ENCODE peak calls at places on chromosomes 4 and X, in ten cellular contexts. A, F, T, N, U, S, X, W, H and M are unnamed samples.

GRCh38 chr4:6253961-6254360 is 15.7 kb upstream of the WFS1 start:
- DNase-seq in A (no peak), F (no peak), T (no peak), N (no peak), U (no peak), S (no peak), X (no peak), W (no peak), H (no peak), M (no peak)

GRCh38 chr4:22217480-22217879 is 268.9 kb upstream of the KCNIP4 start:
- DNase-seq in A (no peak), F (no peak), T (no peak), N (no peak), U (no peak), S (no peak), X (no peak), W (no peak), H (no peak), M (no peak)

GRCh38 chrX:96843566-96843965 is 40.1 kb upstream of the RPA4 start:
- DNase-seq in A (no peak), F (peak; percentile 37), T (no peak), N (no peak), U (no peak), S (no peak), X (no peak), W (peak; percentile 74), H (no peak), M (no peak)

GRCh38 chr4:4386296-4386735 is 586 bp upstream of the NSG1 start:
- DNase-seq in A (no peak), F (peak; percentile 32), T (no peak), N (no peak), U (no peak), S (no peak), X (peak; percentile 32), W (peak; percentile 59), H (no peak), M (no peak)

GRCh38 chr4:52728877-52729276 is 22.3 kb downstream of the ERVMER34-1 start:
- DNase-seq in A (no peak), F (no peak), T (no peak), N (no peak), U (no peak), S (no peak), X (no peak), W (no peak), H (no peak), M (no peak)

GRCh38 chrX:119617511-119618164 is 11.4 kb upstream of the NKRF start:
- DNase-seq in A (no peak), F (no peak), T (no peak), N (no peak), U (no peak), S (no peak), X (no peak), W (no peak), H (no peak), M (no peak)

GRCh38 chrX:723781-724180 is 93.2 kb downstream of the SHOX start:
- DNase-seq in A (no peak), F (no peak), T (no peak), N (no peak), U (peak; percentile 34), S (no peak), X (no peak), W (no peak), H (no peak), M (peak; percentile 48)

GRCh38 chr4:24164054-24164453 is 274.2 kb upstream of the PPARGC1A start:
- DNase-seq in A (peak; percentile 17), F (no peak), T (no peak), N (no peak), U (no peak), S (no peak), X (no peak), W (no peak), H (no peak), M (no peak)

GRCh38 chr4:169136330-169136729 is 126.3 kb upstream of the CBR4 start:
- DNase-seq in A (no peak), F (no peak), T (no peak), N (no peak), U (no peak), S (no peak), X (no peak), W (no peak), H (no peak), M (no peak)

GRCh38 chr4:105563352-105563751 is 10.9 kb downstream of the ARHGEF38 start:
- DNase-seq in A (no peak), F (no peak), T (no peak), N (no peak), U (no peak), S (no peak), X (no peak), W (no peak), H (no peak), M (no peak)

GRCh38 chr4:46894841-46895240 is 14.2 kb downstream of the COX7B2 start:
- DNase-seq in A (no peak), F (no peak), T (no peak), N (no peak), U (no peak), S (no peak), X (no peak), W (no peak), H (no peak), M (no peak)

GRCh38 chr4:38311495-38311894 is 351.3 kb downstream of the PTTG2 start:
- DNase-seq in A (no peak), F (no peak), T (no peak), N (no peak), U (no peak), S (no peak), X (no peak), W (no peak), H (no peak), M (no peak)

GRCh38 chr4:78711676-78712075 is 64.5 kb upstream of the BMP2K start:
- DNase-seq in A (no peak), F (no peak), T (no peak), N (no peak), U (no peak), S (no peak), X (no peak), W (no peak), H (no peak), M (no peak)

GRCh38 chr4:107210450-107211239 is 174.5 kb upstream of the DKK2 start:
- DNase-seq in A (peak; percentile 51), F (peak; percentile 42), T (no peak), N (no peak), U (peak; percentile 48), S (peak; percentile 35), X (no peak), W (no peak), H (no peak), M (peak; percentile 26)

GRCh38 chr4:64882311-64883086 is 473.2 kb upstream of the TECRL start:
- DNase-seq in A (no peak), F (no peak), T (no peak), N (no peak), U (no peak), S (no peak), X (no peak), W (no peak), H (no peak), M (no peak)
- TF ChIP-seq CTCF in A (no peak), F (no peak), T (no peak), N (no peak), U (no peak), S (no peak), X (no peak), W (no peak), H (no peak), M (no peak)

GRCh38 chr4:143653031-143653430 is 47.4 kb downstream of the FREM3 start:
- DNase-seq in A (peak; percentile 67), F (peak; percentile 36), T (no peak), N (no peak), U (no peak), S (no peak), X (no peak), W (no peak), H (no peak), M (no peak)
- TF ChIP-seq CTCF in A (no peak), F (no peak), T (no peak), N (no peak), U (no peak), S (no peak), X (no peak), W (no peak), H (no peak), M (no peak)

GRCh38 chr4:154086247-154086646 is 297.4 kb upstream of the SFRP2 start:
- DNase-seq in A (no peak), F (no peak), T (no peak), N (no peak), U (no peak), S (peak; percentile 1), X (no peak), W (no peak), H (no peak), M (no peak)

GRCh38 chr4:154084864-154085263 is 296.0 kb upstream of the SFRP2 start:
- DNase-seq in A (no peak), F (no peak), T (no peak), N (no peak), U (no peak), S (peak; percentile 50), X (no peak), W (no peak), H (no peak), M (no peak)

GRCh38 chr4:154081391-154081790 is 292.5 kb upstream of the SFRP2 start:
- DNase-seq in A (no peak), F (no peak), T (no peak), N (no peak), U (no peak), S (no peak), X (no peak), W (no peak), H (no peak), M (no peak)

GRCh38 chr4:154078504-154079350 is 289.8 kb upstream of the SFRP2 start:
- DNase-seq in A (no peak), F (no peak), T (no peak), N (no peak), U (no peak), S (no peak), X (no peak), W (no peak), H (no peak), M (no peak)

GRCh38 chr4:154082760-154083530 is 294.1 kb upstream of the SFRP2 start:
- DNase-seq in A (no peak), F (peak; percentile 3), T (no peak), N (no peak), U (peak; percentile 6), S (peak; percentile 20), X (no peak), W (peak; percentile 80), H (no peak), M (no peak)
- TF ChIP-seq CTCF in A (peak; percentile 26), F (peak; percentile 42), T (peak; percentile 57), N (no peak), U (peak; percentile 40), S (no peak), X (no peak), W (peak; percentile 79), H (peak; percentile 44), M (peak; percentile 48)

DNA sequence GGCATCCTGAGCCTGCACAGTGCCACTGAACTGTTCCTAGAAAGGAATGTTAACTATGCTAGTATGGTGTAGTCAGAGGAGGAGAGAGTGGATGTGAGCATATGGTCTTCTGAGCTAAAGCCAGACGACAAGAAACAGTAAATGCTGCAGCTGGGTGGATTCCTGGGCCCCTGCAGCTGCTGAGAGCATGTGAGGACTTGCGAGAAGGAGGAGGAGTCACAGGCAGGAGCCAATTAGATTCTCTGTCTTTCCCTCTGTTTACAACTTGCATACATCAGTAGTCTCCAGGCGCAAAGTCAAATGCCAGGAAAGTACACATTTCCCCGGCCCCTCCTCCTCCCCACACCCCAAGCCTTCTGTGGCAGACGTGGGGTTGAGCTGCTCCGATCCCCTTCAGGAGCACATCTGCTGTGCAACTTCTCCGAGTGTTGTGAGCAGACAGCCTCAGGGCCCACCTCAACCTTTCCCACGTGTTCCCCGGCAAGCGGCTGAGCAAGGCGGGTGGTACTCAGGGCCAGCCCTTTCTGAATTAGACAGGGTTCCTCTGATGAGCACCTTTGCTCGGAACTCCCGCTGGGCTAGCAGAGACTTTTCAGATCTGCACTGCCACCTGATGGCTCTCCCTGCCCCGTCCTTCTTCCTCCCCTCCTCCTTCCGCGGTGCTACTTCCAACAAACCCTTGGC is 108.7 kb upstream of the ATP6AP2 start:
- DNase-seq in A (peak; percentile 71), F (peak; percentile 79), T (peak; percentile 13), N (peak; percentile 46), U (peak; percentile 89), S (peak; percentile 50), X (peak; percentile 8), W (peak; percentile 72), H (no peak), M (peak; percentile 29)
- TF ChIP-seq CTCF in A (no peak), F (no peak), T (peak; percentile 23), N (no peak), U (no peak), S (peak; percentile 23), X (no peak), W (peak; percentile 32), H (peak; percentile 13), M (no peak)